ENCODE peak calls at places on chromosomes 2 and 18, in nine cellular contexts. D, G, Q, C, L, N, S, R and X are unnamed samples.

GRCh38 chr2:125543968-125544514 is 1111.9 kb upstream of the GYPC start:
- DNase-seq in D (no peak), G (no peak), Q (no peak), C (no peak), L (no peak), N (no peak), S (no peak), R (no peak), X (no peak)

GRCh38 chr2:144454466-144455287 is 65.2 kb downstream of the ZEB2 start:
- DNase-seq in D (peak; percentile 52), G (no peak), Q (no peak), C (peak; percentile 58), L (no peak), N (no peak), S (no peak), R (no peak), X (no peak)

GRCh38 chr2:223934870-223935269 is 10.3 kb downstream of the WDFY1 start:
- DNase-seq in D (no peak), G (no peak), Q (no peak), C (no peak), L (no peak), N (no peak), S (no peak), R (no peak), X (no peak)

GRCh38 chr2:132977812-132978529 is 308.0 kb upstream of the LYPD1 start:
- DNase-seq in D (no peak), G (no peak), Q (peak; percentile 16), C (peak; percentile 74), L (no peak), N (no peak), S (no peak), R (no peak), X (no peak)

GRCh38 chr2:232816656-232817055 is 40.3 kb upstream of the KCNJ13 start:
- DNase-seq in D (no peak), G (no peak), Q (no peak), C (no peak), L (no peak), N (no peak), S (no peak), R (no peak), X (no peak)

GRCh38 chr18:54584065-54584464 is 7.0 kb upstream of the DYNAP start:
- DNase-seq in D (no peak), G (no peak), Q (no peak), C (no peak), L (no peak), N (no peak), S (no peak), R (no peak), X (no peak)

GRCh38 chr2:116467243-116467642 is 1347.2 kb upstream of the DDX18 start:
- DNase-seq in D (no peak), G (peak; percentile 65), Q (no peak), C (no peak), L (no peak), N (no peak), S (no peak), R (no peak), X (no peak)

GRCh38 chr2:25420820-25421237 is 79.1 kb upstream of the DNMT3A start:
- DNase-seq in D (no peak), G (no peak), Q (no peak), C (no peak), L (no peak), N (no peak), S (no peak), R (no peak), X (no peak)

GRCh38 chr18:61948842-61949438 is 56.1 kb upstream of the RNF152 start:
- DNase-seq in D (no peak), G (no peak), Q (no peak), C (no peak), L (no peak), N (no peak), S (no peak), R (no peak), X (no peak)

GRCh38 chr2:127415593-127416485 is 2.4 kb upstream of the PROC start:
- DNase-seq in D (peak; percentile 83), G (peak; percentile 72), Q (peak; percentile 34), C (no peak), L (peak; percentile 73), N (no peak), S (no peak), R (peak; percentile 92), X (peak; percentile 95)

GRCh38 chr18:51668101-51668500 is 470.6 kb upstream of the MEX3C start:
- DNase-seq in D (peak; percentile 45), G (peak; percentile 35), Q (peak; percentile 10), C (peak; percentile 20), L (no peak), N (peak; percentile 5), S (peak; percentile 0), R (peak; percentile 67), X (no peak)

GRCh38 chr18:53947092-53947640 is 277.3 kb downstream of the MBD2 start:
- DNase-seq in D (no peak), G (no peak), Q (no peak), C (no peak), L (no peak), N (no peak), S (no peak), R (no peak), X (no peak)

GRCh38 chr2:172113617-172114016 is 10.9 kb upstream of the DLX2 start:
- DNase-seq in D (peak; percentile 70), G (no peak), Q (peak; percentile 61), C (peak; percentile 74), L (no peak), N (no peak), S (no peak), R (no peak), X (no peak)

GRCh38 chr18:48249841-48250240 is 159.3 kb downstream of the ZBTB7C start:
- DNase-seq in D (no peak), G (no peak), Q (no peak), C (no peak), L (no peak), N (no peak), S (no peak), R (no peak), X (no peak)

GRCh38 chr2:211498551-211499205 is 942.3 kb downstream of the CPS1 start:
- DNase-seq in D (no peak), G (no peak), Q (no peak), C (no peak), L (no peak), N (no peak), S (no peak), R (no peak), X (no peak)

GRCh38 chr2:144230452-144231085 is 289.4 kb downstream of the ZEB2 start:
- DNase-seq in D (peak; percentile 41), G (no peak), Q (peak; percentile 20), C (peak; percentile 43), L (no peak), N (no peak), S (no peak), R (no peak), X (no peak)

GRCh38 chr2:38187416-38188127 is 111.6 kb upstream of the CYP1B1 start:
- DNase-seq in D (no peak), G (peak; percentile 67), Q (peak; percentile 89), C (peak; percentile 51), L (no peak), N (peak; percentile 43), S (no peak), R (peak; percentile 73), X (no peak)

GRCh38 chr2:240814946-240815760 is 4.9 kb downstream of the KIF1A start:
- DNase-seq in D (no peak), G (no peak), Q (no peak), C (no peak), L (no peak), N (no peak), S (no peak), R (no peak), X (peak; percentile 47)

GRCh38 chr2:111908578-111908977 is 10.2 kb downstream of the MERTK start:
- DNase-seq in D (no peak), G (no peak), Q (no peak), C (no peak), L (no peak), N (no peak), S (no peak), R (no peak), X (no peak)

GRCh38 chr2:208006325-208006724 is 19.0 kb downstream of the PLEKHM3 start:
- DNase-seq in D (no peak), G (no peak), Q (no peak), C (no peak), L (no peak), N (no peak), S (no peak), R (no peak), X (no peak)

GRCh38 chr2:197615033-197615652 is 60.2 kb downstream of the RFTN2 start:
- DNase-seq in D (no peak), G (peak; percentile 13), Q (no peak), C (no peak), L (no peak), N (no peak), S (no peak), R (no peak), X (no peak)

GRCh38 chr2:12317853-12318426 is 398.8 kb upstream of the TRIB2 start:
- DNase-seq in D (no peak), G (no peak), Q (peak; percentile 97), C (peak; percentile 96), L (no peak), N (peak; percentile 63), S (peak; percentile 72), R (no peak), X (no peak)

GRCh38 chr2:16102976-16103380 is 162.6 kb downstream of the MYCN start:
- DNase-seq in D (no peak), G (no peak), Q (no peak), C (no peak), L (no peak), N (no peak), S (no peak), R (no peak), X (no peak)